ENCODE peak calls at places on chromosomes 13 and 19, in four cellular contexts. One of them, this sample, is unnamed.

GRCh38 chr13:40164137-40164536 is 502.3 kb downstream of the FOXO1 start:
- DNase-seq in GM12864: no peak
- DNase-seq in uterus: no peak
- DNase-seq in stimulated activated CD4-positive, alpha-beta T cell treated with anti-CD3 and anti-CD28 coated beads, Interleukin-4, amount 100 ng/mL, for 1 hour: no peak
- DNase-seq in this sample: no peak

GRCh38 chr19:1251233-1251502 is 2.8 kb downstream of the MIDN start:
- DNase-seq in stimulated activated CD4-positive, alpha-beta T cell treated with anti-CD3 and anti-CD28 coated beads, Interleukin-4, amount 100 ng/mL, for 1 hour: peak; percentile 68
- DNase-seq in uterus: peak; percentile 67
- DNase-seq in GM12864: no peak
- DNase-seq in this sample: peak; percentile 78

GRCh38 chr13:98482476-98483444 is 94.1 kb downstream of the STK24 start:
- DNase-seq in stimulated activated CD4-positive, alpha-beta T cell treated with anti-CD3 and anti-CD28 coated beads, Interleukin-4, amount 100 ng/mL, for 1 hour: no peak
- DNase-seq in uterus: peak; percentile 62
- DNase-seq in GM12864: no peak
- DNase-seq in this sample: peak; percentile 86

GRCh38 chr19:35841961-35842595 is 10.2 kb downstream of the NPHS1 start:
- DNase-seq in uterus: no peak
- DNase-seq in GM12864: no peak
- DNase-seq in stimulated activated CD4-positive, alpha-beta T cell treated with anti-CD3 and anti-CD28 coated beads, Interleukin-4, amount 100 ng/mL, for 1 hour: no peak
- DNase-seq in this sample: no peak

GRCh38 chr19:35846038-35846668 is 6.2 kb downstream of the NPHS1 start:
- DNase-seq in uterus: no peak
- DNase-seq in stimulated activated CD4-positive, alpha-beta T cell treated with anti-CD3 and anti-CD28 coated beads, Interleukin-4, amount 100 ng/mL, for 1 hour: no peak
- DNase-seq in GM12864: no peak
- DNase-seq in this sample: no peak

GRCh38 chr13:23799945-23800344 is 89.3 kb downstream of the MIPEP start:
- DNase-seq in stimulated activated CD4-positive, alpha-beta T cell treated with anti-CD3 and anti-CD28 coated beads, Interleukin-4, amount 100 ng/mL, for 1 hour: no peak
- DNase-seq in uterus: no peak
- DNase-seq in GM12864: peak; percentile 85
- DNase-seq in this sample: peak; percentile 36

GRCh38 chr13:26300140-26300539 is 46.2 kb downstream of the CDK8 start:
- DNase-seq in uterus: no peak
- DNase-seq in stimulated activated CD4-positive, alpha-beta T cell treated with anti-CD3 and anti-CD28 coated beads, Interleukin-4, amount 100 ng/mL, for 1 hour: peak; percentile 10
- DNase-seq in GM12864: no peak
- DNase-seq in this sample: peak; percentile 31

GRCh38 chr19:2537544-2537943 is 61.6 kb downstream of the GADD45B start:
- DNase-seq in stimulated activated CD4-positive, alpha-beta T cell treated with anti-CD3 and anti-CD28 coated beads, Interleukin-4, amount 100 ng/mL, for 1 hour: no peak
- DNase-seq in uterus: no peak
- DNase-seq in GM12864: no peak
- DNase-seq in this sample: no peak

GRCh38 chr13:78595819-78596700 is 7.3 kb downstream of the POU4F1 start:
- DNase-seq in GM12864: no peak
- DNase-seq in stimulated activated CD4-positive, alpha-beta T cell treated with anti-CD3 and anti-CD28 coated beads, Interleukin-4, amount 100 ng/mL, for 1 hour: no peak
- DNase-seq in uterus: no peak
- DNase-seq in this sample: no peak

GRCh38 chr13:94886191-94886590 is 173.8 kb upstream of the SOX21 start:
- DNase-seq in stimulated activated CD4-positive, alpha-beta T cell treated with anti-CD3 and anti-CD28 coated beads, Interleukin-4, amount 100 ng/mL, for 1 hour: no peak
- DNase-seq in GM12864: no peak
- DNase-seq in uterus: no peak
- DNase-seq in this sample: peak; percentile 70

GRCh38 chr19:279656-280055 is 11.5 kb downstream of the PLPP2 start:
- DNase-seq in uterus: no peak
- DNase-seq in GM12864: no peak
- DNase-seq in stimulated activated CD4-positive, alpha-beta T cell treated with anti-CD3 and anti-CD28 coated beads, Interleukin-4, amount 100 ng/mL, for 1 hour: no peak
- DNase-seq in this sample: no peak

GRCh38 chr19:51354742-51355148 is 11.4 kb downstream of the ETFB start:
- DNase-seq in uterus: no peak
- DNase-seq in stimulated activated CD4-positive, alpha-beta T cell treated with anti-CD3 and anti-CD28 coated beads, Interleukin-4, amount 100 ng/mL, for 1 hour: no peak
- DNase-seq in GM12864: no peak
- DNase-seq in this sample: no peak

GRCh38 chr13:106241974-106242373 is 293.5 kb downstream of the EFNB2 start:
- DNase-seq in GM12864: no peak
- DNase-seq in stimulated activated CD4-positive, alpha-beta T cell treated with anti-CD3 and anti-CD28 coated beads, Interleukin-4, amount 100 ng/mL, for 1 hour: no peak
- DNase-seq in uterus: no peak
- DNase-seq in this sample: peak; percentile 30

GRCh38 chr19:14135355-14135754 is 1.0 kb downstream of the ASF1B start:
- DNase-seq in uterus: no peak
- DNase-seq in stimulated activated CD4-positive, alpha-beta T cell treated with anti-CD3 and anti-CD28 coated beads, Interleukin-4, amount 100 ng/mL, for 1 hour: no peak
- DNase-seq in GM12864: no peak
- DNase-seq in this sample: no peak

GRCh38 chr13:39263033-39263432 is 224.8 kb downstream of the NHLRC3 start:
- DNase-seq in stimulated activated CD4-positive, alpha-beta T cell treated with anti-CD3 and anti-CD28 coated beads, Interleukin-4, amount 100 ng/mL, for 1 hour: peak; percentile 31
- DNase-seq in uterus: peak; percentile 27
- DNase-seq in GM12864: peak; percentile 22
- DNase-seq in this sample: peak; percentile 17

GRCh38 chr19:39997595-39998216 is 846 bp downstream of the ZNF546 start:
- DNase-seq in uterus: no peak
- DNase-seq in GM12864: no peak
- DNase-seq in stimulated activated CD4-positive, alpha-beta T cell treated with anti-CD3 and anti-CD28 coated beads, Interleukin-4, amount 100 ng/mL, for 1 hour: no peak
- DNase-seq in this sample: peak; percentile 28

GRCh38 chr19:48111280-48111679 is 663 bp upstream of the PLA2G4C start:
- DNase-seq in uterus: no peak
- DNase-seq in stimulated activated CD4-positive, alpha-beta T cell treated with anti-CD3 and anti-CD28 coated beads, Interleukin-4, amount 100 ng/mL, for 1 hour: no peak
- DNase-seq in GM12864: no peak
- DNase-seq in this sample: no peak